ENCODE peak calls at places on chromosomes 6 and 20, in ten cellular contexts. One of them, this sample, is unnamed.

GRCh38 chr6:92777146-92777740 is 642.1 kb downstream of the EPHA7 start:
- DNase-seq in hippocampal formation: no peak
- DNase-seq in EL: no peak
- DNase-seq in NCI-H510A treated with DMSO at 0.1 percent for 48 hours: peak; percentile 50
- DNase-seq in substantia nigra: no peak
- DNase-seq in RWPE1: peak; percentile 20
- DNase-seq in endothelial cell: no peak
- DNase-seq in glomerular endothelial cell: peak; percentile 16
- DNase-seq in activated CD4-positive, alpha-beta memory T cell treated with anti-CD3 and anti-CD28 coated beads, Interleukin-2, amount 10 ng/mL, durations not matched to agents 7 days and 5 days: no peak
- DNase-seq in GF-D8: no peak
- DNase-seq in this sample: no peak

GRCh38 chr6:34485321-34486060 is 19.6 kb downstream of the PACSIN1 start:
- DNase-seq in NCI-H510A treated with DMSO at 0.1 percent for 48 hours: no peak
- DNase-seq in hippocampal formation: no peak
- DNase-seq in EL: no peak
- DNase-seq in activated CD4-positive, alpha-beta memory T cell treated with anti-CD3 and anti-CD28 coated beads, Interleukin-2, amount 10 ng/mL, durations not matched to agents 7 days and 5 days: no peak
- DNase-seq in glomerular endothelial cell: no peak
- DNase-seq in RWPE1: no peak
- DNase-seq in substantia nigra: no peak
- DNase-seq in GF-D8: no peak
- DNase-seq in endothelial cell: no peak
- DNase-seq in this sample: peak; percentile 51

GRCh38 chr6:52562915-52563314 is 13.9 kb downstream of the TRAM2 start:
- DNase-seq in substantia nigra: no peak
- DNase-seq in GF-D8: no peak
- DNase-seq in RWPE1: no peak
- DNase-seq in glomerular endothelial cell: no peak
- DNase-seq in EL: no peak
- DNase-seq in activated CD4-positive, alpha-beta memory T cell treated with anti-CD3 and anti-CD28 coated beads, Interleukin-2, amount 10 ng/mL, durations not matched to agents 7 days and 5 days: no peak
- DNase-seq in endothelial cell: no peak
- DNase-seq in hippocampal formation: no peak
- DNase-seq in NCI-H510A treated with DMSO at 0.1 percent for 48 hours: no peak
- DNase-seq in this sample: no peak

GRCh38 chr6:137573739-137574138 is 79.5 kb upstream of the OLIG3 start:
- DNase-seq in activated CD4-positive, alpha-beta memory T cell treated with anti-CD3 and anti-CD28 coated beads, Interleukin-2, amount 10 ng/mL, durations not matched to agents 7 days and 5 days: no peak
- DNase-seq in endothelial cell: no peak
- DNase-seq in substantia nigra: no peak
- DNase-seq in GF-D8: no peak
- DNase-seq in NCI-H510A treated with DMSO at 0.1 percent for 48 hours: no peak
- DNase-seq in hippocampal formation: no peak
- DNase-seq in RWPE1: no peak
- DNase-seq in glomerular endothelial cell: no peak
- DNase-seq in EL: no peak
- DNase-seq in this sample: no peak

GRCh38 chr6:115896538-115897129 is 164.1 kb downstream of the FRK start:
- DNase-seq in hippocampal formation: peak; percentile 2
- DNase-seq in glomerular endothelial cell: no peak
- DNase-seq in NCI-H510A treated with DMSO at 0.1 percent for 48 hours: peak; percentile 5
- DNase-seq in EL: peak; percentile 40
- DNase-seq in activated CD4-positive, alpha-beta memory T cell treated with anti-CD3 and anti-CD28 coated beads, Interleukin-2, amount 10 ng/mL, durations not matched to agents 7 days and 5 days: no peak
- DNase-seq in substantia nigra: no peak
- DNase-seq in GF-D8: no peak
- DNase-seq in endothelial cell: peak; percentile 24
- DNase-seq in RWPE1: peak; percentile 33
- DNase-seq in this sample: no peak

GRCh38 chr6:148342146-148343027 is at the start of gene SASH1:
- DNase-seq in NCI-H510A treated with DMSO at 0.1 percent for 48 hours: peak; percentile 35
- DNase-seq in hippocampal formation: peak; percentile 81
- DNase-seq in EL: peak; percentile 78
- DNase-seq in activated CD4-positive, alpha-beta memory T cell treated with anti-CD3 and anti-CD28 coated beads, Interleukin-2, amount 10 ng/mL, durations not matched to agents 7 days and 5 days: peak; percentile 28
- DNase-seq in endothelial cell: peak; percentile 64
- DNase-seq in GF-D8: no peak
- DNase-seq in substantia nigra: peak; percentile 85
- DNase-seq in glomerular endothelial cell: no peak
- DNase-seq in RWPE1: peak; percentile 77
- DNase-seq in this sample: peak; percentile 83

GRCh38 chr6:163226836-163227485 is 187.6 kb upstream of the QKI start:
- DNase-seq in endothelial cell: no peak
- DNase-seq in glomerular endothelial cell: no peak
- DNase-seq in GF-D8: no peak
- DNase-seq in substantia nigra: no peak
- DNase-seq in NCI-H510A treated with DMSO at 0.1 percent for 48 hours: no peak
- DNase-seq in EL: peak; percentile 82
- DNase-seq in RWPE1: peak; percentile 5
- DNase-seq in hippocampal formation: no peak
- DNase-seq in activated CD4-positive, alpha-beta memory T cell treated with anti-CD3 and anti-CD28 coated beads, Interleukin-2, amount 10 ng/mL, durations not matched to agents 7 days and 5 days: no peak
- DNase-seq in this sample: no peak

GRCh38 chr6:33428219-33428890 is 8.5 kb downstream of the SYNGAP1 start:
- DNase-seq in endothelial cell: peak; percentile 51
- DNase-seq in NCI-H510A treated with DMSO at 0.1 percent for 48 hours: peak; percentile 21
- DNase-seq in glomerular endothelial cell: no peak
- DNase-seq in hippocampal formation: no peak
- DNase-seq in substantia nigra: no peak
- DNase-seq in RWPE1: peak; percentile 79
- DNase-seq in activated CD4-positive, alpha-beta memory T cell treated with anti-CD3 and anti-CD28 coated beads, Interleukin-2, amount 10 ng/mL, durations not matched to agents 7 days and 5 days: peak; percentile 47
- DNase-seq in GF-D8: peak; percentile 46
- DNase-seq in EL: peak; percentile 48
- DNase-seq in this sample: no peak

GRCh38 chr6:148959008-148959407 is 212.2 kb downstream of the UST start:
- DNase-seq in activated CD4-positive, alpha-beta memory T cell treated with anti-CD3 and anti-CD28 coated beads, Interleukin-2, amount 10 ng/mL, durations not matched to agents 7 days and 5 days: no peak
- DNase-seq in RWPE1: no peak
- DNase-seq in GF-D8: no peak
- DNase-seq in endothelial cell: no peak
- DNase-seq in substantia nigra: no peak
- DNase-seq in NCI-H510A treated with DMSO at 0.1 percent for 48 hours: no peak
- DNase-seq in EL: no peak
- DNase-seq in hippocampal formation: no peak
- DNase-seq in glomerular endothelial cell: no peak
- DNase-seq in this sample: no peak

GRCh38 chr6:71333050-71333449 is 44.4 kb downstream of the OGFRL1 start:
- DNase-seq in EL: no peak
- DNase-seq in RWPE1: no peak
- DNase-seq in glomerular endothelial cell: no peak
- DNase-seq in activated CD4-positive, alpha-beta memory T cell treated with anti-CD3 and anti-CD28 coated beads, Interleukin-2, amount 10 ng/mL, durations not matched to agents 7 days and 5 days: no peak
- DNase-seq in NCI-H510A treated with DMSO at 0.1 percent for 48 hours: no peak
- DNase-seq in substantia nigra: no peak
- DNase-seq in hippocampal formation: no peak
- DNase-seq in GF-D8: no peak
- DNase-seq in endothelial cell: no peak
- DNase-seq in this sample: no peak

GRCh38 chr20:54208492-54209044 is 681 bp downstream of the PFDN4 start:
- DNase-seq in activated CD4-positive, alpha-beta memory T cell treated with anti-CD3 and anti-CD28 coated beads, Interleukin-2, amount 10 ng/mL, durations not matched to agents 7 days and 5 days: peak; percentile 29
- DNase-seq in RWPE1: peak; percentile 55
- DNase-seq in EL: peak; percentile 33
- DNase-seq in endothelial cell: no peak
- DNase-seq in NCI-H510A treated with DMSO at 0.1 percent for 48 hours: peak; percentile 67
- DNase-seq in substantia nigra: no peak
- DNase-seq in hippocampal formation: no peak
- DNase-seq in GF-D8: no peak
- DNase-seq in glomerular endothelial cell: peak; percentile 9
- DNase-seq in this sample: no peak

GRCh38 chr6:31738048-31738979 is 1.5 kb upstream of the MSH5 start:
- DNase-seq in RWPE1: peak; percentile 48
- DNase-seq in EL: peak; percentile 81
- DNase-seq in hippocampal formation: peak; percentile 13
- DNase-seq in GF-D8: peak; percentile 97
- DNase-seq in substantia nigra: no peak
- DNase-seq in activated CD4-positive, alpha-beta memory T cell treated with anti-CD3 and anti-CD28 coated beads, Interleukin-2, amount 10 ng/mL, durations not matched to agents 7 days and 5 days: peak; percentile 83
- DNase-seq in endothelial cell: no peak
- DNase-seq in glomerular endothelial cell: peak; percentile 73
- DNase-seq in NCI-H510A treated with DMSO at 0.1 percent for 48 hours: peak; percentile 99
- DNase-seq in this sample: peak; percentile 66

GRCh38 chr6:43817192-43817591 is 47.2 kb downstream of the VEGFA start:
- DNase-seq in activated CD4-positive, alpha-beta memory T cell treated with anti-CD3 and anti-CD28 coated beads, Interleukin-2, amount 10 ng/mL, durations not matched to agents 7 days and 5 days: peak; percentile 21
- DNase-seq in endothelial cell: peak; percentile 36
- DNase-seq in GF-D8: peak; percentile 45
- DNase-seq in EL: peak; percentile 50
- DNase-seq in glomerular endothelial cell: no peak
- DNase-seq in NCI-H510A treated with DMSO at 0.1 percent for 48 hours: no peak
- DNase-seq in RWPE1: no peak
- DNase-seq in substantia nigra: no peak
- DNase-seq in hippocampal formation: no peak
- DNase-seq in this sample: no peak

GRCh38 chr20:33789858-33790182 is 21.3 kb upstream of the CHMP4B start:
- DNase-seq in glomerular endothelial cell: no peak
- DNase-seq in activated CD4-positive, alpha-beta memory T cell treated with anti-CD3 and anti-CD28 coated beads, Interleukin-2, amount 10 ng/mL, durations not matched to agents 7 days and 5 days: no peak
- DNase-seq in hippocampal formation: no peak
- DNase-seq in GF-D8: no peak
- DNase-seq in substantia nigra: no peak
- DNase-seq in EL: no peak
- DNase-seq in RWPE1: no peak
- DNase-seq in NCI-H510A treated with DMSO at 0.1 percent for 48 hours: no peak
- DNase-seq in endothelial cell: no peak
- DNase-seq in this sample: no peak

GRCh38 chr20:21509597-21510331 is 4.1 kb downstream of the NKX2-2 start:
- DNase-seq in GF-D8: no peak
- DNase-seq in NCI-H510A treated with DMSO at 0.1 percent for 48 hours: no peak
- DNase-seq in substantia nigra: no peak
- DNase-seq in endothelial cell: no peak
- DNase-seq in glomerular endothelial cell: no peak
- DNase-seq in EL: peak; percentile 79
- DNase-seq in RWPE1: peak; percentile 41
- DNase-seq in hippocampal formation: peak; percentile 45
- DNase-seq in activated CD4-positive, alpha-beta memory T cell treated with anti-CD3 and anti-CD28 coated beads, Interleukin-2, amount 10 ng/mL, durations not matched to agents 7 days and 5 days: no peak
- DNase-seq in this sample: no peak

GRCh38 chr6:3568396-3569082 is 111.7 kb upstream of the SLC22A23 start:
- DNase-seq in GF-D8: no peak
- DNase-seq in NCI-H510A treated with DMSO at 0.1 percent for 48 hours: no peak
- DNase-seq in endothelial cell: no peak
- DNase-seq in substantia nigra: no peak
- DNase-seq in activated CD4-positive, alpha-beta memory T cell treated with anti-CD3 and anti-CD28 coated beads, Interleukin-2, amount 10 ng/mL, durations not matched to agents 7 days and 5 days: no peak
- DNase-seq in glomerular endothelial cell: no peak
- DNase-seq in hippocampal formation: no peak
- DNase-seq in EL: no peak
- DNase-seq in RWPE1: no peak
- DNase-seq in this sample: no peak

GRCh38 chr6:155310596-155310995 is 3.7 kb downstream of the TFB1M start:
- DNase-seq in NCI-H510A treated with DMSO at 0.1 percent for 48 hours: no peak
- DNase-seq in substantia nigra: no peak
- DNase-seq in activated CD4-positive, alpha-beta memory T cell treated with anti-CD3 and anti-CD28 coated beads, Interleukin-2, amount 10 ng/mL, durations not matched to agents 7 days and 5 days: no peak
- DNase-seq in EL: peak; percentile 58
- DNase-seq in RWPE1: peak; percentile 32
- DNase-seq in hippocampal formation: no peak
- DNase-seq in glomerular endothelial cell: no peak
- DNase-seq in endothelial cell: no peak
- DNase-seq in GF-D8: no peak
- DNase-seq in this sample: no peak

GRCh38 chr20:10507052-10507451 is 71.9 kb downstream of the SLX4IP start:
- DNase-seq in substantia nigra: no peak
- DNase-seq in NCI-H510A treated with DMSO at 0.1 percent for 48 hours: no peak
- DNase-seq in RWPE1: no peak
- DNase-seq in endothelial cell: no peak
- DNase-seq in GF-D8: no peak
- DNase-seq in activated CD4-positive, alpha-beta memory T cell treated with anti-CD3 and anti-CD28 coated beads, Interleukin-2, amount 10 ng/mL, durations not matched to agents 7 days and 5 days: no peak
- DNase-seq in EL: no peak
- DNase-seq in hippocampal formation: no peak
- DNase-seq in glomerular endothelial cell: no peak
- DNase-seq in this sample: no peak

GRCh38 chr6:18226451-18226850 is 37.9 kb downstream of the DEK start:
- DNase-seq in substantia nigra: no peak
- DNase-seq in activated CD4-positive, alpha-beta memory T cell treated with anti-CD3 and anti-CD28 coated beads, Interleukin-2, amount 10 ng/mL, durations not matched to agents 7 days and 5 days: no peak
- DNase-seq in EL: peak; percentile 73
- DNase-seq in glomerular endothelial cell: no peak
- DNase-seq in GF-D8: no peak
- DNase-seq in endothelial cell: no peak
- DNase-seq in NCI-H510A treated with DMSO at 0.1 percent for 48 hours: no peak
- DNase-seq in hippocampal formation: no peak
- DNase-seq in RWPE1: no peak
- DNase-seq in this sample: no peak

GRCh38 chr6:48068326-48069191 is 42.4 kb downstream of the PTCHD4 start:
- DNase-seq in RWPE1: peak; percentile 8
- DNase-seq in activated CD4-positive, alpha-beta memory T cell treated with anti-CD3 and anti-CD28 coated beads, Interleukin-2, amount 10 ng/mL, durations not matched to agents 7 days and 5 days: no peak
- DNase-seq in endothelial cell: peak; percentile 30
- DNase-seq in substantia nigra: no peak
- DNase-seq in EL: no peak
- DNase-seq in glomerular endothelial cell: no peak
- DNase-seq in hippocampal formation: peak; percentile 19
- DNase-seq in GF-D8: no peak
- DNase-seq in NCI-H510A treated with DMSO at 0.1 percent for 48 hours: peak; percentile 60
- DNase-seq in this sample: peak; percentile 63

GRCh38 chr6:3340358-3340798 is 81.6 kb downstream of the PSMG4 start:
- DNase-seq in NCI-H510A treated with DMSO at 0.1 percent for 48 hours: no peak
- DNase-seq in activated CD4-positive, alpha-beta memory T cell treated with anti-CD3 and anti-CD28 coated beads, Interleukin-2, amount 10 ng/mL, durations not matched to agents 7 days and 5 days: no peak
- DNase-seq in endothelial cell: no peak
- DNase-seq in substantia nigra: no peak
- DNase-seq in GF-D8: no peak
- DNase-seq in glomerular endothelial cell: no peak
- DNase-seq in hippocampal formation: no peak
- DNase-seq in RWPE1: no peak
- DNase-seq in EL: no peak
- DNase-seq in this sample: no peak

GRCh38 chr20:4243071-4243470 is 227.7 kb upstream of the RNF24 start:
- DNase-seq in substantia nigra: no peak
- DNase-seq in NCI-H510A treated with DMSO at 0.1 percent for 48 hours: no peak
- DNase-seq in endothelial cell: no peak
- DNase-seq in GF-D8: no peak
- DNase-seq in EL: no peak
- DNase-seq in activated CD4-positive, alpha-beta memory T cell treated with anti-CD3 and anti-CD28 coated beads, Interleukin-2, amount 10 ng/mL, durations not matched to agents 7 days and 5 days: no peak
- DNase-seq in hippocampal formation: no peak
- DNase-seq in RWPE1: no peak
- DNase-seq in glomerular endothelial cell: no peak
- DNase-seq in this sample: no peak